ENCODE peak calls at places on chromosomes 13 and 19, in ten cellular contexts. F, O, A, Y, M, B, C, W, P and Q are unnamed samples.

GRCh38 chr13:27466513-27466912 is 16.1 kb upstream of the MTIF3 start:
- DNase-seq in Y (no peak), W (no peak), F (no peak), C (no peak), B (no peak), O (no peak), P (no peak), M (no peak), A (no peak), Q (no peak)

GRCh38 chr19:9075064-9075964 is 11.5 kb upstream of the OR1M1 start:
- DNase-seq in M (peak), F (no peak), Y (peak), O (peak), W (peak), A (no peak), C (no peak), P (peak), B (no peak), Q (peak)

GRCh38 chr19:12543855-12544254 is 7.4 kb downstream of the ZNF564 start:
- DNase-seq in O (no peak), F (no peak), M (no peak), W (peak), Y (no peak), B (no peak), A (no peak), C (no peak), P (no peak), Q (no peak)

GRCh38 chr13:48504606-48505369 is 28.1 kb downstream of the RCBTB2 start:
- DNase-seq in M (no peak), O (no peak), P (no peak), A (no peak), C (no peak), B (no peak), Y (no peak), F (no peak), W (no peak), Q (no peak)

GRCh38 chr19:18322318-18322758 is 538 bp downstream of the LSM4 start:
- DNase-seq in F (peak), P (no peak), B (no peak), A (no peak), W (peak), O (no peak), Y (peak), C (no peak), M (peak), Q (peak)

GRCh38 chr19:7916137-7916907 is 1.7 kb downstream of the TGFBR3L start:
- DNase-seq in W (no peak), B (no peak), P (peak), F (no peak), C (peak), M (no peak), Y (peak), O (peak), A (peak), Q (peak)

GRCh38 chr13:99608345-99608744 is 107.1 kb downstream of the TM9SF2 start:
- DNase-seq in F (no peak), P (no peak), M (no peak), Y (no peak), B (no peak), C (no peak), O (no peak), W (no peak), A (no peak), Q (no peak)

GRCh38 chr19:33382006-33382405 is 8.5 kb downstream of the CEBPG start:
- DNase-seq in O (no peak), A (no peak), F (no peak), M (no peak), Y (no peak), C (no peak), P (no peak), B (no peak), W (no peak), Q (no peak)

GRCh38 chr19:43778651-43779050 is 2.1 kb downstream of the KCNN4 start:
- DNase-seq in P (no peak), O (no peak), C (no peak), M (no peak), W (no peak), F (no peak), A (no peak), Y (no peak), B (no peak), Q (no peak)

GRCh38 chr19:10808937-10809655 is 26.9 kb downstream of the TMED1 start:
- DNase-seq in C (no peak), M (peak), F (no peak), Y (no peak), W (peak), P (no peak), A (no peak), O (no peak), B (no peak), Q (peak)

GRCh38 chr13:93227280-93227905 is 786 bp downstream of the GPC6 start:
- DNase-seq in O (peak), W (peak), Y (peak), A (no peak), P (no peak), M (peak), B (no peak), F (peak), C (no peak), Q (no peak)

GRCh38 chr19:4064551-4065260 is 2.0 kb downstream of the ZBTB7A start:
- DNase-seq in F (no peak), M (no peak), B (no peak), Y (peak), C (no peak), O (peak), W (no peak), P (peak), A (no peak), Q (no peak)

GRCh38 chr13:33411312-33411711 is 125.8 kb upstream of the STARD13 start:
- DNase-seq in B (no peak), F (no peak), Y (no peak), W (no peak), O (no peak), A (no peak), C (no peak), P (no peak), M (no peak), Q (no peak)

GRCh38 chr13:96020155-96020575 is 33.0 kb downstream of the UGGT2 start:
- DNase-seq in A (no peak), O (no peak), W (peak), Y (peak), P (no peak), B (no peak), M (peak), F (peak), C (no peak), Q (peak)

GRCh38 chr19:11136400-11137101 is 19.0 kb downstream of the SPC24 start:
- DNase-seq in C (no peak), Y (no peak), M (no peak), O (no peak), P (no peak), B (no peak), W (no peak), F (no peak), A (no peak), Q (no peak)

GRCh38 chr19:37982655-37983054 is 75.6 kb downstream of the SIPA1L3 start:
- DNase-seq in C (no peak), M (no peak), P (no peak), A (no peak), O (no peak), B (no peak), F (no peak), Y (no peak), W (no peak), Q (no peak)

GRCh38 chr19:38015216-38015615 is 108.2 kb downstream of the SIPA1L3 start:
- DNase-seq in P (no peak), B (no peak), F (no peak), A (no peak), M (no peak), O (no peak), C (no peak), W (no peak), Y (no peak), Q (peak)

GRCh38 chr19:2690856-2691255 is 11.6 kb downstream of the GNG7 start:
- DNase-seq in Y (no peak), O (no peak), C (no peak), M (no peak), W (no peak), A (no peak), F (no peak), B (no peak), P (no peak), Q (no peak)

GRCh38 chr13:30479590-30480219 is 14.0 kb upstream of the HMGB1 start:
- DNase-seq in A (no peak), W (no peak), O (no peak), Y (no peak), F (no peak), M (no peak), B (no peak), C (no peak), P (no peak), Q (no peak)

GRCh38 chr13:42524487-42525034 is 49.4 kb upstream of the TNFSF11 start:
- DNase-seq in P (no peak), A (no peak), B (no peak), Y (no peak), M (no peak), F (no peak), O (no peak), C (no peak), W (peak), Q (no peak)

GRCh38 chr19:53864308-53864836 is 3.3 kb upstream of the MYADM start:
- DNase-seq in M (no peak), C (no peak), Y (no peak), A (no peak), P (no peak), W (no peak), O (no peak), B (no peak), F (no peak), Q (peak)

GRCh38 chr19:39913682-39914333 is 20.6 kb downstream of the FCGBP start:
- DNase-seq in F (no peak), Y (no peak), B (no peak), O (no peak), W (no peak), A (no peak), P (no peak), M (no peak), C (no peak), Q (no peak)

GRCh38 chr19:3289971-3290569 is 65.6 kb downstream of the CELF5 start:
- DNase-seq in P (no peak), A (no peak), Y (no peak), O (no peak), M (no peak), B (no peak), C (no peak), F (no peak), W (no peak), Q (no peak)

GRCh38 chr19:15841875-15842569 is 26.6 kb upstream of the OR10H1 start:
- DNase-seq in W (no peak), C (no peak), O (no peak), B (no peak), A (no peak), P (no peak), M (no peak), F (no peak), Y (no peak), Q (no peak)

GRCh38 chr13:42247883-42248282 is 24.1 kb upstream of the AKAP11 start:
- DNase-seq in B (no peak), C (no peak), M (peak), Y (no peak), O (no peak), F (no peak), P (no peak), W (no peak), A (no peak), Q (no peak)

GRCh38 chr13:81986308-81986707 is 1645.4 kb upstream of the SPRY2 start:
- DNase-seq in O (no peak), P (no peak), C (no peak), A (no peak), W (no peak), M (no peak), B (no peak), F (no peak), Y (no peak), Q (no peak)